ENCODE peak calls at places on chromosomes 11 and 22, in eight cellular contexts. X is WTC11, I is A549, D is AG04450, T is OCI-LY7, E is EL, P is NCI-H2081 treated with DMSO at 0.1 percent for 48 hours, U is activated T-cell treated with anti-CD3 and anti-CD28 coated beads for 24 hours. G is an unnamed sample.

GRCh38 chr11:120805960-120806555 is 217.8 kb upstream of the TBCEL start:
- DNase-seq in E (no peak), I (no peak), X (no peak), D (no peak), U (no peak), P (no peak), T (peak), G (no peak)

GRCh38 chr11:69924308-69925161 is 105.3 kb upstream of the FGF3 start:
- DNase-seq in I (no peak), P (no peak), T (no peak), U (no peak), D (no peak), X (no peak), E (no peak), G (no peak)

GRCh38 chr11:22522225-22522624 is 103.4 kb downstream of the FANCF start:
- DNase-seq in T (no peak), E (no peak), P (no peak), U (no peak), X (no peak), D (no peak), I (no peak), G (no peak)

GRCh38 chr11:77449060-77449521 is 24.8 kb downstream of the PAK1 start:
- DNase-seq in U (no peak), E (no peak), X (no peak), D (no peak), T (no peak), P (no peak), I (no peak), G (no peak)

GRCh38 chr11:773425-773824 is 3.9 kb downstream of the GATD1 start:
- DNase-seq in U (no peak), T (no peak), I (no peak), X (no peak), P (no peak), D (no peak), E (no peak), G (no peak)

GRCh38 chr22:41197808-41198585 is 7.1 kb upstream of the L3MBTL2 start:
- DNase-seq in P (no peak), E (peak), D (no peak), T (peak), I (no peak), U (peak), X (peak), G (no peak)

GRCh38 chr11:61524963-61525587 is 16.5 kb downstream of the LRRC10B start:
- DNase-seq in T (no peak), U (no peak), D (no peak), P (no peak), I (no peak), X (no peak), E (no peak), G (no peak)

GRCh38 chr11:8384199-8384821 is 120.6 kb upstream of the LMO1 start:
- DNase-seq in T (no peak), U (no peak), E (peak), I (peak), P (no peak), D (no peak), X (peak), G (no peak)

GRCh38 chr11:2796508-2797180 is 88.9 kb downstream of the CDKN1C start:
- DNase-seq in P (no peak), D (no peak), E (no peak), T (no peak), I (no peak), X (peak), U (no peak), G (no peak)